ENCODE peak calls at places on chromosomes 4 and X, in nine cellular contexts. R is fibroblast of mammary gland; C is renal cortical epithelial cell; I is T follicular helper cell; A is substantia nigra; U is activated T-helper 1 cell treated with anti-CD3 and anti-CD28 coated beads, Interleukin-12 subunit alpha, Interleukin-12 subunit beta, Interleukin-2, Interleukin-4 antibody, amounts not matched to agents 30 ng/mL and 10 ng/mL and 1 ng/mL, durations not matched to agents 14 hours and 24 hours and 36 hours; M is AG20443; D is mesendoderm; O is retina. K is an unnamed sample.

GRCh38 chr4:112183252-112183651 is 38.0 kb downstream of the FAM241A start:
- DNase-seq in R (peak; percentile 47), C (peak; percentile 38), I (no peak), A (no peak), U (no peak), M (no peak), D (no peak), O (no peak), K (no peak)

GRCh38 chr4:41009411-41009810 is 204.9 kb downstream of the APBB2 start:
- DNase-seq in R (peak; percentile 84), C (peak; percentile 61), I (no peak), A (no peak), U (no peak), M (peak; percentile 27), D (no peak), O (no peak), K (no peak)

GRCh38 chrX:30504309-30504708 is 73.3 kb downstream of the TASL start:
- DNase-seq in R (peak; percentile 51), C (peak; percentile 33), I (no peak), A (no peak), U (no peak), M (peak; percentile 11), D (peak; percentile 20), O (no peak), K (peak; percentile 22)

GRCh38 chrX:63424063-63424462 is 72.9 kb upstream of the SPIN4 start:
- DNase-seq in R (no peak), C (peak; percentile 31), I (no peak), A (no peak), U (no peak), M (no peak), D (no peak), O (no peak), K (no peak)

GRCh38 chrX:44568196-44568595 is 25.5 kb upstream of the FUNDC1 start:
- DNase-seq in R (peak; percentile 12), C (no peak), I (no peak), A (no peak), U (no peak), M (peak; percentile 6), D (no peak), O (no peak), K (no peak)

GRCh38 chr4:82866706-82867385 is 24.1 kb downstream of the SEC31A start:
- DNase-seq in R (no peak), C (no peak), I (no peak), A (no peak), U (no peak), M (no peak), D (no peak), O (no peak), K (no peak)

GRCh38 chrX:37684426-37684825 is 1.2 kb upstream of the XK start:
- DNase-seq in R (no peak), C (no peak), I (no peak), A (no peak), U (no peak), M (no peak), D (no peak), O (no peak), K (peak; percentile 46)

GRCh38 chr4:128955751-128956150 is 137.6 kb downstream of the SCLT1 start:
- DNase-seq in R (no peak), C (no peak), I (no peak), A (no peak), U (no peak), M (no peak), D (peak; percentile 0), O (no peak), K (no peak)

GRCh38 chr4:145075742-145076472 is 22.1 kb downstream of the ANAPC10 start:
- DNase-seq in R (no peak), C (no peak), I (no peak), A (no peak), U (no peak), M (no peak), D (no peak), O (no peak), K (no peak)

GRCh38 chr4:117324851-117325491 is 239.6 kb upstream of the TRAM1L1 start:
- DNase-seq in R (peak; percentile 25), C (peak; percentile 99), I (no peak), A (no peak), U (no peak), M (no peak), D (no peak), O (no peak), K (no peak)